ENCODE peak calls at places on chromosomes 12 and 14, in four cellular contexts. One of them, this sample, is unnamed.

GRCh38 chr12:28424965-28425364 is 234.7 kb downstream of the CCDC91 start:
- DNase-seq in MM.1S: no peak
- DNase-seq in GM23248: no peak
- DNase-seq in tibial artery: no peak
- DNase-seq in this sample: no peak

GRCh38 chr12:114995891-114996290 is 311.9 kb upstream of the TBX3 start:
- DNase-seq in GM23248: peak; percentile 18
- DNase-seq in tibial artery: no peak
- DNase-seq in MM.1S: no peak
- DNase-seq in this sample: no peak

GRCh38 chr12:105288311-105288996 is 42.0 kb upstream of the C12orf75 start:
- DNase-seq in tibial artery: no peak
- DNase-seq in GM23248: no peak
- DNase-seq in MM.1S: no peak
- DNase-seq in this sample: no peak

GRCh38 chr12:88957358-88957757 is 377.1 kb upstream of the KITLG start:
- DNase-seq in GM23248: peak; percentile 50
- DNase-seq in tibial artery: no peak
- DNase-seq in MM.1S: no peak
- DNase-seq in this sample: no peak

GRCh38 chr12:113874999-113875561 is 91.0 kb downstream of the RBM19 start:
- DNase-seq in GM23248: peak; percentile 5
- DNase-seq in MM.1S: no peak
- DNase-seq in tibial artery: no peak
- DNase-seq in this sample: no peak

GRCh38 chr14:51554953-51555352 is 96.8 kb upstream of the FRMD6 start:
- DNase-seq in tibial artery: no peak
- DNase-seq in MM.1S: peak; percentile 50
- DNase-seq in GM23248: peak; percentile 73
- DNase-seq in this sample: peak; percentile 25

GRCh38 chr12:54479421-54479820 is 6.0 kb upstream of the GTSF1 start:
- DNase-seq in GM23248: peak; percentile 77
- DNase-seq in MM.1S: no peak
- DNase-seq in tibial artery: no peak
- DNase-seq in this sample: no peak

GRCh38 chr14:68268197-68268596 is 448.6 kb downstream of the RAD51B start:
- DNase-seq in MM.1S: peak; percentile 13
- DNase-seq in tibial artery: no peak
- DNase-seq in GM23248: no peak
- DNase-seq in this sample: no peak

GRCh38 chr12:19834596-19834995 is 395.3 kb downstream of the AEBP2 start:
- DNase-seq in GM23248: no peak
- DNase-seq in tibial artery: no peak
- DNase-seq in MM.1S: no peak
- DNase-seq in this sample: no peak

GRCh38 chr12:27822076-27822712 is 42.2 kb upstream of the MANSC4 start:
- DNase-seq in GM23248: peak; percentile 94
- DNase-seq in tibial artery: no peak
- DNase-seq in MM.1S: no peak
- DNase-seq in this sample: peak; percentile 85

GRCh38 chr12:3310271-3311026 is 180.6 kb upstream of the PRMT8 start:
- DNase-seq in GM23248: no peak
- DNase-seq in tibial artery: no peak
- DNase-seq in MM.1S: no peak
- DNase-seq in this sample: no peak

GRCh38 chr12:94650143-94651056 is at the start of gene TMCC3:
- DNase-seq in tibial artery: peak; percentile 36
- DNase-seq in MM.1S: peak; percentile 80
- DNase-seq in GM23248: peak; percentile 62
- DNase-seq in this sample: no peak

GRCh38 chr14:22847661-22848341 is 11.4 kb downstream of the MMP14 start:
- DNase-seq in GM23248: peak; percentile 83
- DNase-seq in MM.1S: no peak
- DNase-seq in tibial artery: no peak
- DNase-seq in this sample: no peak

GRCh38 chr12:57215668-57216013 is 953 bp upstream of the NXPH4 start:
- DNase-seq in tibial artery: no peak
- DNase-seq in MM.1S: no peak
- DNase-seq in GM23248: peak; percentile 71
- DNase-seq in this sample: peak; percentile 37

GRCh38 chr12:62683724-62684501 is 217.3 kb downstream of the MON2 start:
- DNase-seq in GM23248: peak; percentile 83
- DNase-seq in MM.1S: no peak
- DNase-seq in tibial artery: peak; percentile 60
- DNase-seq in this sample: no peak

GRCh38 chr14:87615822-87616679 is 376.9 kb downstream of the GALC start:
- DNase-seq in GM23248: peak; percentile 52
- DNase-seq in tibial artery: peak; percentile 37
- DNase-seq in MM.1S: peak; percentile 70
- DNase-seq in this sample: no peak

GRCh38 chr14:23863836-23864235 is 89.7 kb upstream of the DHRS4 start:
- DNase-seq in GM23248: no peak
- DNase-seq in MM.1S: no peak
- DNase-seq in tibial artery: no peak
- DNase-seq in this sample: no peak

GRCh38 chr12:39937119-39937518 is 168.8 kb downstream of the SLC2A13 start:
- DNase-seq in tibial artery: no peak
- DNase-seq in MM.1S: no peak
- DNase-seq in GM23248: no peak
- DNase-seq in this sample: no peak

GRCh38 chr12:32047846-32048245 is 58.8 kb upstream of the BICD1 start:
- DNase-seq in tibial artery: no peak
- DNase-seq in GM23248: no peak
- DNase-seq in MM.1S: no peak
- DNase-seq in this sample: no peak

GRCh38 chr12:13102481-13103195 is 829 bp downstream of the GSG1 start:
- DNase-seq in tibial artery: no peak
- DNase-seq in GM23248: peak; percentile 68
- DNase-seq in MM.1S: no peak
- DNase-seq in this sample: no peak

GRCh38 chr12:130925616-130926015 is 28.1 kb upstream of the ADGRD1 start:
- DNase-seq in MM.1S: no peak
- DNase-seq in GM23248: no peak
- DNase-seq in tibial artery: no peak
- DNase-seq in this sample: no peak

GRCh38 chr12:51689972-51690371 is 98.9 kb downstream of the SCN8A start:
- DNase-seq in MM.1S: no peak
- DNase-seq in tibial artery: no peak
- DNase-seq in GM23248: no peak
- DNase-seq in this sample: no peak

GRCh38 chr12:12323606-12324005 is 26.4 kb downstream of the MANSC1 start:
- DNase-seq in tibial artery: no peak
- DNase-seq in GM23248: peak; percentile 10
- DNase-seq in MM.1S: no peak
- DNase-seq in this sample: no peak

GRCh38 chr12:26748741-26749431 is 84.1 kb downstream of the ITPR2 start:
- DNase-seq in GM23248: peak; percentile 40
- DNase-seq in MM.1S: peak; percentile 6
- DNase-seq in tibial artery: no peak
- DNase-seq in this sample: peak; percentile 60

GRCh38 chr12:68559984-68560822 is 50.5 kb upstream of the RAP1B start:
- DNase-seq in GM23248: peak; percentile 22
- DNase-seq in MM.1S: no peak
- DNase-seq in tibial artery: peak; percentile 47
- DNase-seq in this sample: no peak

GRCh38 chr14:32480337-32480736 is 151.2 kb downstream of the AKAP6 start:
- DNase-seq in MM.1S: no peak
- DNase-seq in tibial artery: no peak
- DNase-seq in GM23248: peak; percentile 72
- DNase-seq in this sample: no peak

GRCh38 chr12:20101046-20101445 is 267.3 kb upstream of the PDE3A start:
- DNase-seq in tibial artery: peak; percentile 36
- DNase-seq in GM23248: peak; percentile 36
- DNase-seq in MM.1S: no peak
- DNase-seq in this sample: no peak

GRCh38 chr12:81075539-81075938 is 2.3 kb upstream of the ACSS3 start:
- DNase-seq in MM.1S: no peak
- DNase-seq in GM23248: no peak
- DNase-seq in tibial artery: no peak
- DNase-seq in this sample: no peak

GRCh38 chr14:76576047-76576741 is 185.1 kb upstream of the VASH1 start:
- DNase-seq in MM.1S: no peak
- DNase-seq in tibial artery: no peak
- DNase-seq in GM23248: no peak
- DNase-seq in this sample: no peak

GRCh38 chr12:58925111-58925732 is 4.9 kb upstream of the LRIG3 start:
- DNase-seq in tibial artery: no peak
- DNase-seq in MM.1S: no peak
- DNase-seq in GM23248: no peak
- DNase-seq in this sample: no peak

GRCh38 chr12:67925077-67925476 is 64.2 kb upstream of the IFNG-AS1 start:
- DNase-seq in GM23248: no peak
- DNase-seq in tibial artery: no peak
- DNase-seq in MM.1S: no peak
- DNase-seq in this sample: no peak

DNA sequence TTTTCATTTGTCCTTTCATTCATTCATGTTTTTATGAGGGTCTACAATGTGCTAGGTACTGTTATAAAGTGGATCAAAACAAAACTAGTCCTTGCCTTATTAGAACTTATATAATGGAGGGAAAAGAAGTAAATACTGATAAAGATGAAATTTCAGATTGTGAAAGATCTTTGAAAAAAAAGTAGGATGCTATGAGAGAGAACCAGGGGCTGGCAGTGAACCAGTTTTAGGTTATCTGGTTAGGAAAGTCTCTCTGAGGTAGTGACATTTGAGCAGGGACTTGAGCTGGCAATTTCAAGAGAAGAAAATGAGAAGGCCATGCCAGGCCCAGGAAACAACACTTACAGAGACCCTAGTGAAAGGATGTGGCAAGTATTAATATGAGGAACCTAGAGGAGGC is 57.3 kb upstream of the E2F7 start:
- DNase-seq in MM.1S: no peak
- DNase-seq in tibial artery: no peak
- DNase-seq in GM23248: peak; percentile 60
- DNase-seq in this sample: no peak
- H3K4me1 ChIP-seq in MM.1S: no peaks in the 10 kb centered on the region
- H3K4me1 ChIP-seq in tibial artery: no peaks in the 10 kb centered on the region
- H3K4me1 ChIP-seq in GM23248: peaks cover 68% of the 10 kb centered on the region
- H3K4me1 ChIP-seq in this sample: no peaks in the 10 kb centered on the region

DNA sequence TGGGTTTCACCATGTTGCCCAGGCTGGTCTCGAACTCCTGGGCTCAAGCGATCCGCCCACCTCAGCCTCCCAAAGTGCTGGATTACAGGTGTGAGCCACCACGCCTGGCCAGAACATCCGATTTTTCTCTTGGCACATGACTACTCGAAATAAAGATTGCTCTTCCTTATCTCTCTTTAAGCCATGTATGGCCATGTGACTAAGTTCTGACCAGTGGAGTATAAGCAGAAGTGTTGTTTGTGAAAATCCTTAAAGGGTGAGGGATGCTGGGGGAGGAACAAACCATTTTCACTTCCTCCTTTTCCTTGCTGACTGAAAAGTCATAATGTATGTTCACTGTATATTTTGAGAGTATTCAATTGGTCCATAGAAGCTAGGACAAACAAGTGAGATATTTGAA is 50.7 kb upstream of the ATF7IP start:
- DNase-seq in GM23248: no peak
- DNase-seq in tibial artery: peak; percentile 21
- DNase-seq in MM.1S: no peak
- DNase-seq in this sample: no peak
- H3K27ac ChIP-seq in GM23248: no peak overlapping the region
- H3K27ac ChIP-seq in tibial artery: no peak overlapping the region
- H3K27ac ChIP-seq in MM.1S: no peak overlapping the region
- H3K27ac ChIP-seq in this sample: no peak overlapping the region

DNA sequence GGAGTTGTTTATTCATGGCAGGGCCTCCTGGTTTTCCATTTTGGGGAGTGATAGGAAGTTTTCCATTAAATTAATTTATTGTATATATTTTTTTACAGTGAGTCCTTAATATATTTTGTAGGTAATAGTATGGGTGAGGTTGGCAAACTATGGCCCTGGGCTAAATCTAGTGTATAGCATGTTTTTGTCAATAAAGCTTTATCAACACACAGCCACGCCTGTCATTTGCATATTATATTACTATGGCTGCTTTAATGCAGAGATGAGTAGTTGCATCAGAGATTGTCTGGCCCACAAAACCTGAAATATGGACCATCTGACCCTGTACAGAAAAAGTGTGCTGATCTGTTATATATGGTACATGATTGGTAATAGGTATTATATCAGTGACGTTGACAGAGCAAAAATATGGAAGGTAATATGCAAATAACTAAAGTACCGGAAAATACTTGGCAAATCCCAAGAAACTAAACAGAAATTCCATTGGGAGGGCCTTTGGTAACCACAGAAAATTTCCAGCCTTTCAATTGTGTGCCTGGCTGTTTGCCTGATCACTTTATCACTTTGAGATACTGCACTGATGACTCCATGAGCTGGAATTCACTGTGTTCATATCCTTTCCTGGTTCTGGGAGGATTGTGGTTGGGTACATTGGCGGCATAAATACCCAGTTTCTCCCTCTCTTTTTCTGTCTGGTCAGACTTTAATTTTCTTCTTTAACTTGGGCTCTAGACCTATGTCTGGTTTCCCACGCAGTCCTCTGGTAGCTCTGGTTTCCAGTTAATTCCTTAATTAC is 61.7 kb upstream of the RFLNA start:
- DNase-seq in tibial artery: no peak
- DNase-seq in MM.1S: no peak
- DNase-seq in GM23248: peak; percentile 85
- DNase-seq in this sample: no peak
- H3K4me1 ChIP-seq in tibial artery: no peaks in the 10 kb centered on the region
- H3K4me1 ChIP-seq in MM.1S: no peaks in the 10 kb centered on the region
- H3K4me1 ChIP-seq in GM23248: peaks cover 39% of the 10 kb centered on the region
- H3K4me1 ChIP-seq in this sample: no peaks in the 10 kb centered on the region

DNA sequence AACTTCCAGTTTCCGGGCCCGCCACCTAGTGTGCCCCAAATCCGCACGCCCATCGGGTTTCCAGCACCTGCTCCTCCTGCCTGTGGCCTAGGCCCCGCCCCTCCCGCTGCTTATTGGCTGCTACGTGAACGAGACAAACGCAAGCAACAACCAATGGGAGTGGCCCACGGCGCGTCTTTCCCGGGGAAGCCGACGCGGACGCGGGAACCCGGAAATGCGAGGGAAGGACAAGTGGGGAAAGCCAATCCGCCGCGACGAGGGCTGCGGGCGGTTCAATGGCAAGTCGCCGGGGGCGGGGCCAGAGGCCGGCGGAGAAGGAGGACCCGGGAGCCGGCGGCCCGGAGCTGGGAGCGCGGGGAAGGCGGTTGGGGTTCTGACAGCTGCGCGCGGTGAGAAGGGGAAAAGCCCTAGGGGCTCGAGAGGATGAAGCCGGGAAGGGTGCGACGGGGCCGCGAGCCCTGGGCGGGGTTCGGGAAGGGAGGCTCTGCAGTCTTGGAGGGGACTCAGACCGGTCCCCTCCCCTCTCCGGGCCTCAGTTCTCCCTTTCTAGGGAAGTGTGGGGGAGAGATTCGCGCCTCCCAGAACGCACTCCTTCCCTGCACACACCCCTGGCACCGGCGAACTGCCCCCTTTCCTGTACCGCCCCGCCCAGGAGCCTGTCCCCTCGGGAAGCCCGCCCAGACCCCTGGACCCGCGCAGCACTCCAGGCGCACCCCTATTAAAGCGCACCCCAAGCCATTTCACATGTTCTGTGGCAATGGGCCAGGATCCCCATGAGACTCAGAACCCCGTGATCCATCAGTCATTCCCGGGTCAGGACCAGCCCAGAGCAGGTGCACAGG is at the start of gene FICD:
- DNase-seq in GM23248: peak; percentile 100
- DNase-seq in MM.1S: peak; percentile 99
- DNase-seq in tibial artery: peak; percentile 100
- DNase-seq in this sample: peak; percentile 99
- H3K27ac ChIP-seq in GM23248: no peak within 1 kb of the TSS
- H3K27ac ChIP-seq in MM.1S: peak within 1 kb of the TSS; percentile 47
- H3K27ac ChIP-seq in tibial artery: peak within 1 kb of the TSS; percentile 53
- H3K27ac ChIP-seq in this sample: peak within 1 kb of the TSS; percentile 83

GRCh38 chr14:91901449-91902250 is 34.3 kb upstream of the TC2N start:
- DNase-seq in GM23248: no peak
- DNase-seq in MM.1S: no peak
- DNase-seq in tibial artery: no peak
- DNase-seq in this sample: no peak
- H3K4me1 ChIP-seq in GM23248: peaks cover 53% of the 10 kb centered on the region
- H3K4me1 ChIP-seq in MM.1S: no peaks in the 10 kb centered on the region
- H3K4me1 ChIP-seq in tibial artery: peaks cover 87% of the 10 kb centered on the region
- H3K4me1 ChIP-seq in this sample: no peaks in the 10 kb centered on the region

This sample was measured in CD4-positive, CD25-positive, alpha-beta regulatory T cell.